ENCODE peak calls at places on chromosomes 5 and 9, in four cellular contexts. Z is stimulated activated CD8-positive, alpha-beta memory T cell treated with anti-CD3 and anti-CD28 coated beads, Interleukin-12 subunit alpha, Interleukin-12 subunit beta, amount 100 ng/mL, for 4 hours; T is NCI-H2029; W is mammary epithelial cell. F is an unnamed sample.

GRCh38 chr5:96930058-96930457 is 5.8 kb upstream of the LNPEP start:
- DNase-seq in W (no peak), T (peak), Z (no peak), F (peak)

GRCh38 chr5:174501461-174502069 is 222.8 kb upstream of the MSX2 start:
- DNase-seq in W (peak), T (no peak), Z (no peak), F (no peak)

GRCh38 chr9:137564134-137564533 is 12.5 kb downstream of the MRPL41 start:
- DNase-seq in W (no peak), Z (no peak), T (no peak), F (no peak)

GRCh38 chr5:123755587-123756324 is 243.8 kb downstream of the CSNK1G3 start:
- DNase-seq in W (no peak), Z (no peak), T (no peak), F (no peak)

GRCh38 chr5:84272776-84273516 is 111.7 kb downstream of the EDIL3 start:
- DNase-seq in Z (no peak), T (no peak), W (no peak), F (no peak)

GRCh38 chr9:2879803-2880202 is 35.9 kb upstream of the PUM3 start:
- DNase-seq in W (no peak), T (no peak), Z (no peak), F (no peak)

GRCh38 chr5:6632324-6632930 is 417 bp downstream of the NSUN2 start:
- DNase-seq in T (no peak), W (no peak), Z (no peak), F (no peak)

GRCh38 chr9:135126480-135127187 is 39.2 kb downstream of the OLFM1 start:
- DNase-seq in Z (no peak), W (peak), T (no peak), F (peak)

GRCh38 chr5:64594601-64595518 is 89.0 kb downstream of the RGS7BP start:
- DNase-seq in T (no peak), Z (no peak), W (no peak), F (no peak)

GRCh38 chr9:6894135-6894534 is 136.4 kb downstream of the KDM4C start:
- DNase-seq in W (no peak), T (no peak), Z (no peak), F (no peak)

GRCh38 chr9:109560470-109561132 is 62.5 kb upstream of the PTPN3 start:
- DNase-seq in Z (no peak), T (no peak), W (no peak), F (no peak)

GRCh38 chr9:76216161-76216649 is 178.0 kb downstream of the RFK start:
- DNase-seq in T (no peak), W (peak), Z (no peak), F (peak)

GRCh38 chr5:43623048-43623447 is 20.1 kb downstream of the NNT start:
- DNase-seq in W (no peak), Z (no peak), T (no peak), F (no peak)

GRCh38 chr5:95879661-95880060 is 57.1 kb upstream of the GLRX start:
- DNase-seq in W (no peak), T (no peak), Z (no peak), F (no peak)

GRCh38 chr9:131624636-131625241 is 79.4 kb downstream of the PRRT1B start:
- DNase-seq in Z (no peak), W (no peak), T (peak), F (no peak)

GRCh38 chr5:80707645-80708044 is 52.9 kb upstream of the DHFR start:
- DNase-seq in W (no peak), T (no peak), Z (no peak), F (no peak)

GRCh38 chr5:140113699-140114263 is at the start of gene PURA:
- DNase-seq in W (peak), T (peak), Z (peak), F (peak)

GRCh38 chr9:25129537-25129936 is 548.7 kb downstream of the TUSC1 start:
- DNase-seq in T (no peak), W (no peak), Z (no peak), F (no peak)

GRCh38 chr5:170427672-170428236 is 38.6 kb upstream of the KCNMB1 start:
- DNase-seq in Z (no peak), W (no peak), T (peak), F (no peak)

GRCh38 chr5:62306494-62307363 is 723 bp downstream of the KIF2A start:
- DNase-seq in T (peak), W (peak), Z (peak), F (peak)

GRCh38 chr9:130579738-130580463 is 524 bp downstream of the FUBP3 start:
- DNase-seq in W (peak), Z (no peak), T (no peak), F (no peak)

GRCh38 chr9:107137495-107138202 is 145.4 kb upstream of the RAD23B start:
- DNase-seq in Z (no peak), W (no peak), T (peak), F (peak)

GRCh38 chr5:37915078-37915736 is 75.4 kb upstream of the GDNF start:
- DNase-seq in T (no peak), W (no peak), Z (no peak), F (no peak)

GRCh38 chr9:98993570-98993945 is 49.9 kb downstream of the COL15A1 start:
- DNase-seq in T (no peak), Z (no peak), W (no peak), F (no peak)

GRCh38 chr5:65326912-65327311 is 154.8 kb downstream of the ADAMTS6 start:
- DNase-seq in W (no peak), Z (no peak), T (no peak), F (peak)

GRCh38 chr5:65828022-65828421 is 98.4 kb upstream of the ERBIN start:
- DNase-seq in Z (no peak), W (no peak), T (no peak), F (no peak)

GRCh38 chr9:86080112-86080579 is 19.2 kb downstream of the GOLM1 start:
- DNase-seq in Z (no peak), W (no peak), T (no peak), F (peak)

GRCh38 chr5:61805101-61805500 is 473.0 kb downstream of the ZSWIM6 start:
- DNase-seq in W (peak), T (no peak), Z (no peak), F (peak)

GRCh38 chr9:35258665-35259474 is 97.1 kb downstream of the UNC13B start:
- DNase-seq in T (peak), W (peak), Z (no peak), F (peak)

GRCh38 chr9:90303653-90304052 is 339.0 kb downstream of the DIRAS2 start:
- DNase-seq in Z (no peak), W (no peak), T (no peak), F (no peak)

GRCh38 chr9:70600479-70600878 is 186.0 kb upstream of the KLF9 start:
- DNase-seq in W (no peak), T (no peak), Z (no peak), F (peak)